ENCODE peak calls at places on chromosomes 12 and 14, in eight cellular contexts. One of them, this sample, is unnamed.

GRCh38 chr14:61174395-61175386 is 106.4 kb downstream of the TMEM30B start:
- DNase-seq in HCT116: no peak
- DNase-seq in astrocyte of the cerebellum: no peak
- DNase-seq in A549: no peak
- DNase-seq in Peyer's patch: no peak
- DNase-seq in cardiac muscle cell: no peak
- DNase-seq in psoas muscle: no peak
- DNase-seq in endodermal cell: peak; percentile 56
- DNase-seq in this sample: no peak

GRCh38 chr12:25829192-25829591 is 129.3 kb upstream of the RASSF8 start:
- DNase-seq in psoas muscle: no peak
- DNase-seq in A549: peak; percentile 77
- DNase-seq in Peyer's patch: no peak
- DNase-seq in cardiac muscle cell: no peak
- DNase-seq in endodermal cell: no peak
- DNase-seq in astrocyte of the cerebellum: peak; percentile 34
- DNase-seq in HCT116: no peak
- DNase-seq in this sample: no peak

GRCh38 chr12:23536293-23536692 is 413.2 kb downstream of the SOX5 start:
- DNase-seq in endodermal cell: no peak
- DNase-seq in psoas muscle: no peak
- DNase-seq in A549: no peak
- DNase-seq in Peyer's patch: no peak
- DNase-seq in HCT116: no peak
- DNase-seq in astrocyte of the cerebellum: no peak
- DNase-seq in cardiac muscle cell: no peak
- DNase-seq in this sample: no peak

GRCh38 chr12:84874125-84874824 is 38.3 kb downstream of the SLC6A15 start:
- DNase-seq in endodermal cell: no peak
- DNase-seq in A549: peak; percentile 62
- DNase-seq in Peyer's patch: no peak
- DNase-seq in HCT116: peak; percentile 55
- DNase-seq in astrocyte of the cerebellum: peak; percentile 53
- DNase-seq in psoas muscle: no peak
- DNase-seq in cardiac muscle cell: peak; percentile 77
- DNase-seq in this sample: peak; percentile 22

GRCh38 chr14:59926534-59926933 is 6.6 kb downstream of the LRRC9 start:
- DNase-seq in psoas muscle: no peak
- DNase-seq in cardiac muscle cell: no peak
- DNase-seq in HCT116: no peak
- DNase-seq in endodermal cell: no peak
- DNase-seq in Peyer's patch: no peak
- DNase-seq in astrocyte of the cerebellum: no peak
- DNase-seq in A549: no peak
- DNase-seq in this sample: no peak

GRCh38 chr12:130044991-130045621 is 117.2 kb upstream of the FZD10 start:
- DNase-seq in Peyer's patch: no peak
- DNase-seq in astrocyte of the cerebellum: no peak
- DNase-seq in HCT116: no peak
- DNase-seq in cardiac muscle cell: peak; percentile 29
- DNase-seq in A549: no peak
- DNase-seq in endodermal cell: peak; percentile 94
- DNase-seq in psoas muscle: no peak
- DNase-seq in this sample: no peak

GRCh38 chr14:59969319-59969718 is 49.4 kb downstream of the LRRC9 start:
- DNase-seq in astrocyte of the cerebellum: peak; percentile 4
- DNase-seq in psoas muscle: no peak
- DNase-seq in Peyer's patch: no peak
- DNase-seq in endodermal cell: no peak
- DNase-seq in HCT116: no peak
- DNase-seq in A549: peak; percentile 42
- DNase-seq in cardiac muscle cell: no peak
- DNase-seq in this sample: peak; percentile 99

GRCh38 chr14:23492618-23493272 is 23.2 kb downstream of the NGDN start:
- DNase-seq in HCT116: no peak
- DNase-seq in astrocyte of the cerebellum: no peak
- DNase-seq in A549: no peak
- DNase-seq in Peyer's patch: no peak
- DNase-seq in psoas muscle: no peak
- DNase-seq in endodermal cell: no peak
- DNase-seq in cardiac muscle cell: no peak
- DNase-seq in this sample: no peak

GRCh38 chr14:68787235-68787727 is 5.6 kb downstream of the ZFP36L1 start:
- DNase-seq in psoas muscle: no peak
- DNase-seq in Peyer's patch: no peak
- DNase-seq in endodermal cell: peak; percentile 76
- DNase-seq in HCT116: no peak
- DNase-seq in cardiac muscle cell: no peak
- DNase-seq in astrocyte of the cerebellum: no peak
- DNase-seq in A549: peak; percentile 53
- DNase-seq in this sample: no peak

GRCh38 chr14:31703056-31703455 is 141.9 kb downstream of the NUBPL start:
- DNase-seq in A549: no peak
- DNase-seq in endodermal cell: no peak
- DNase-seq in psoas muscle: no peak
- DNase-seq in astrocyte of the cerebellum: no peak
- DNase-seq in Peyer's patch: no peak
- DNase-seq in HCT116: no peak
- DNase-seq in cardiac muscle cell: no peak
- DNase-seq in this sample: no peak

GRCh38 chr12:75805905-75806304 is 225.7 kb downstream of the PHLDA1 start:
- DNase-seq in cardiac muscle cell: no peak
- DNase-seq in A549: no peak
- DNase-seq in psoas muscle: no peak
- DNase-seq in Peyer's patch: no peak
- DNase-seq in astrocyte of the cerebellum: no peak
- DNase-seq in HCT116: no peak
- DNase-seq in endodermal cell: no peak
- DNase-seq in this sample: no peak

GRCh38 chr14:24353551-24354529 is 14.0 kb upstream of the RIPK3 start:
- DNase-seq in cardiac muscle cell: no peak
- DNase-seq in psoas muscle: no peak
- DNase-seq in Peyer's patch: peak; percentile 78
- DNase-seq in endodermal cell: peak; percentile 13
- DNase-seq in A549: no peak
- DNase-seq in HCT116: no peak
- DNase-seq in astrocyte of the cerebellum: no peak
- DNase-seq in this sample: no peak

GRCh38 chr12:107320929-107321618 is 227.7 kb upstream of the CRY1 start:
- DNase-seq in psoas muscle: peak; percentile 54
- DNase-seq in cardiac muscle cell: peak; percentile 30
- DNase-seq in A549: peak; percentile 71
- DNase-seq in HCT116: no peak
- DNase-seq in endodermal cell: peak; percentile 86
- DNase-seq in Peyer's patch: no peak
- DNase-seq in astrocyte of the cerebellum: peak; percentile 68
- DNase-seq in this sample: no peak

GRCh38 chr12:18864900-18865561 is 127.1 kb downstream of the CAPZA3 start:
- DNase-seq in astrocyte of the cerebellum: no peak
- DNase-seq in A549: no peak
- DNase-seq in psoas muscle: no peak
- DNase-seq in HCT116: no peak
- DNase-seq in endodermal cell: no peak
- DNase-seq in Peyer's patch: no peak
- DNase-seq in cardiac muscle cell: no peak
- DNase-seq in this sample: no peak

GRCh38 chr14:50333010-50333409 is 20.9 kb downstream of the DMAC2L start:
- DNase-seq in HCT116: no peak
- DNase-seq in Peyer's patch: no peak
- DNase-seq in A549: no peak
- DNase-seq in cardiac muscle cell: no peak
- DNase-seq in astrocyte of the cerebellum: no peak
- DNase-seq in psoas muscle: no peak
- DNase-seq in endodermal cell: no peak
- DNase-seq in this sample: no peak

GRCh38 chr12:156945-157344 is 57.0 kb downstream of the SLC6A12 start:
- DNase-seq in endodermal cell: no peak
- DNase-seq in cardiac muscle cell: no peak
- DNase-seq in astrocyte of the cerebellum: no peak
- DNase-seq in psoas muscle: no peak
- DNase-seq in Peyer's patch: no peak
- DNase-seq in A549: no peak
- DNase-seq in HCT116: no peak
- DNase-seq in this sample: no peak

GRCh38 chr12:154058-154457 is 59.9 kb downstream of the SLC6A12 start:
- DNase-seq in cardiac muscle cell: no peak
- DNase-seq in Peyer's patch: no peak
- DNase-seq in A549: no peak
- DNase-seq in astrocyte of the cerebellum: no peak
- DNase-seq in endodermal cell: no peak
- DNase-seq in HCT116: no peak
- DNase-seq in psoas muscle: no peak
- DNase-seq in this sample: no peak

GRCh38 chr12:157644-158043 is 56.3 kb downstream of the SLC6A12 start:
- DNase-seq in astrocyte of the cerebellum: no peak
- DNase-seq in A549: no peak
- DNase-seq in Peyer's patch: no peak
- DNase-seq in cardiac muscle cell: no peak
- DNase-seq in endodermal cell: no peak
- DNase-seq in psoas muscle: no peak
- DNase-seq in HCT116: no peak
- DNase-seq in this sample: no peak

GRCh38 chr12:155006-155405 is 59.0 kb downstream of the SLC6A12 start:
- DNase-seq in endodermal cell: no peak
- DNase-seq in psoas muscle: no peak
- DNase-seq in A549: no peak
- DNase-seq in Peyer's patch: no peak
- DNase-seq in HCT116: no peak
- DNase-seq in cardiac muscle cell: no peak
- DNase-seq in astrocyte of the cerebellum: no peak
- DNase-seq in this sample: no peak

GRCh38 chr12:155646-156045 is 58.3 kb downstream of the SLC6A12 start:
- DNase-seq in A549: no peak
- DNase-seq in endodermal cell: no peak
- DNase-seq in HCT116: no peak
- DNase-seq in psoas muscle: no peak
- DNase-seq in cardiac muscle cell: no peak
- DNase-seq in astrocyte of the cerebellum: no peak
- DNase-seq in Peyer's patch: no peak
- DNase-seq in this sample: no peak
- TF ChIP-seq CTCF in A549: no peak
- TF ChIP-seq CTCF in endodermal cell: no peak
- TF ChIP-seq CTCF in HCT116: no peak
- TF ChIP-seq CTCF in psoas muscle: no peak
- TF ChIP-seq CTCF in cardiac muscle cell: no peak
- TF ChIP-seq CTCF in astrocyte of the cerebellum: no peak
- TF ChIP-seq CTCF in Peyer's patch: no peak
- TF ChIP-seq CTCF in this sample: no peak

DNA sequence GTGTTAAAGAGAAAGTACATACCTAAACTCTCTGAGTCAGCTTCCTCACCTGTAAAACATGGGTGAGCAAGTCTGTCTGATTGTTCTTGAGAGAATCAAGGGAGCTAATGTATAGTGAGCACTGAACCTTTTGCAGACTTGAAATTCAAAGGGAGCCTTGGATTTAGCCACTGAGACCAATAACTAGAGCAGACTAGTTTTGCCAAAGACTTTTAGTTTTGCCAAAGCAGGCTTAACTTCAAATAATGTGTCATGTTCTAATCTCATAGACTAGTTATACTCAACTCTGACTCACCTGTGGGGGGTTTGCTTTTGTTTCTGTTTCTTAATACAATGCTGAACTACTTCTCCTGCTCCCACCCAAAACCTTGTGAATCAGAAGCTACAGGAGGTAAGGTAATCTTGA is 123.7 kb downstream of the SLC25A21 start:
- DNase-seq in psoas muscle: no peak
- DNase-seq in endodermal cell: no peak
- DNase-seq in cardiac muscle cell: no peak
- DNase-seq in HCT116: no peak
- DNase-seq in Peyer's patch: no peak
- DNase-seq in A549: no peak
- DNase-seq in astrocyte of the cerebellum: no peak
- DNase-seq in this sample: no peak
- H3K4me3 ChIP-seq in psoas muscle: no peak overlapping the region
- H3K4me3 ChIP-seq in endodermal cell: no peak overlapping the region
- H3K4me3 ChIP-seq in cardiac muscle cell: no peak overlapping the region
- H3K4me3 ChIP-seq in HCT116: no peak overlapping the region
- H3K4me3 ChIP-seq in Peyer's patch: no peak overlapping the region
- H3K4me3 ChIP-seq in A549: no peak overlapping the region
- H3K4me3 ChIP-seq in astrocyte of the cerebellum: no peak overlapping the region
- H3K4me3 ChIP-seq in this sample: no peak overlapping the region

GRCh38 chr12:89882051-89882450 is 173.4 kb upstream of the ATP2B1 start:
- DNase-seq in cardiac muscle cell: no peak
- DNase-seq in astrocyte of the cerebellum: no peak
- DNase-seq in HCT116: no peak
- DNase-seq in endodermal cell: no peak
- DNase-seq in psoas muscle: no peak
- DNase-seq in A549: no peak
- DNase-seq in Peyer's patch: no peak
- DNase-seq in this sample: no peak

GRCh38 chr12:89882757-89883156 is 174.1 kb upstream of the ATP2B1 start:
- DNase-seq in astrocyte of the cerebellum: no peak
- DNase-seq in cardiac muscle cell: no peak
- DNase-seq in HCT116: no peak
- DNase-seq in endodermal cell: no peak
- DNase-seq in A549: no peak
- DNase-seq in Peyer's patch: no peak
- DNase-seq in psoas muscle: no peak
- DNase-seq in this sample: no peak

GRCh38 chr12:89883630-89884364 is 175.2 kb upstream of the ATP2B1 start:
- DNase-seq in cardiac muscle cell: no peak
- DNase-seq in endodermal cell: peak; percentile 79
- DNase-seq in astrocyte of the cerebellum: peak; percentile 87
- DNase-seq in HCT116: no peak
- DNase-seq in A549: no peak
- DNase-seq in Peyer's patch: no peak
- DNase-seq in psoas muscle: no peak
- DNase-seq in this sample: no peak

GRCh38 chr12:89884365-89884915 is 175.8 kb upstream of the ATP2B1 start:
- DNase-seq in psoas muscle: no peak
- DNase-seq in cardiac muscle cell: no peak
- DNase-seq in HCT116: no peak
- DNase-seq in endodermal cell: no peak
- DNase-seq in A549: no peak
- DNase-seq in astrocyte of the cerebellum: no peak
- DNase-seq in Peyer's patch: no peak
- DNase-seq in this sample: no peak

GRCh38 chr12:89884917-89885316 is 176.3 kb upstream of the ATP2B1 start:
- DNase-seq in cardiac muscle cell: no peak
- DNase-seq in HCT116: no peak
- DNase-seq in endodermal cell: no peak
- DNase-seq in Peyer's patch: no peak
- DNase-seq in A549: no peak
- DNase-seq in astrocyte of the cerebellum: no peak
- DNase-seq in psoas muscle: no peak
- DNase-seq in this sample: no peak
- TF ChIP-seq CTCF in cardiac muscle cell: no peak
- TF ChIP-seq CTCF in HCT116: no peak
- TF ChIP-seq CTCF in endodermal cell: no peak
- TF ChIP-seq CTCF in Peyer's patch: no peak
- TF ChIP-seq CTCF in A549: no peak
- TF ChIP-seq CTCF in astrocyte of the cerebellum: no peak
- TF ChIP-seq CTCF in psoas muscle: no peak
- TF ChIP-seq CTCF in this sample: no peak

DNA sequence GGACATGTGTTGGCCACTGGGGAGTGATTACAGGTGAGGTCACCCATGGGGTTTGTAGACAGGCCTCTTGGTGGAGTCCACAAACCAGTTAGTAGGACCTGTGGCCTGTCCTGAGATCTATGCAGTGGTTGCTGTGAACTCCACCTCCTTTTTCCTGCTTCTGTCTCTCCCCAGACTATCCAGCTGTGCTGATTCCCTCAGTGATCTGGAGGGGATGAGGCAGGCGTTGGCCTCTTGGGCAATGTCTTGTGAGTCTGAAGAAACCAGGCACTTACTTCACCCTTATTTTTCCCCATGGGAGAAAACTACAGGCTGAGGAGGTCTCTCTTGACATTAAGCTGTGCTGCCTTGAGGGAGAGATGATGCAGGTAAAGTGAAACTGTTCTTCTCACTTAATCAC is 257.2 kb upstream of the PRICKLE1 start:
- DNase-seq in Peyer's patch: no peak
- DNase-seq in A549: no peak
- DNase-seq in psoas muscle: no peak
- DNase-seq in HCT116: no peak
- DNase-seq in cardiac muscle cell: no peak
- DNase-seq in endodermal cell: peak; percentile 62
- DNase-seq in astrocyte of the cerebellum: no peak
- DNase-seq in this sample: no peak
- H3K4me3 ChIP-seq in Peyer's patch: no peak overlapping the region
- H3K4me3 ChIP-seq in A549: no peak overlapping the region
- H3K4me3 ChIP-seq in psoas muscle: no peak overlapping the region
- H3K4me3 ChIP-seq in HCT116: no peak overlapping the region
- H3K4me3 ChIP-seq in cardiac muscle cell: no peak overlapping the region
- H3K4me3 ChIP-seq in endodermal cell: peak overlapping the region; percentile 41
- H3K4me3 ChIP-seq in astrocyte of the cerebellum: no peak overlapping the region
- H3K4me3 ChIP-seq in this sample: no peak overlapping the region